ENCODE peak calls at places on chromosomes 13 and 19, in six cellular contexts. K is right lobe of liver, M is endothelial cell of umbilical vein, I is body of pancreas, A is A549, J is adrenal gland. B is an unnamed sample.

GRCh38 chr13:40060318-40061007 is 405.0 kb downstream of the COG6 start:
- DNase-seq in K (no peak), M (no peak), I (peak; percentile 98), A (no peak), J (no peak), B (peak; percentile 84)

GRCh38 chr19:47674548-47674947 is 38.7 kb upstream of the EHD2 start:
- DNase-seq in K (no peak), M (no peak), I (no peak), A (no peak), J (no peak), B (no peak)

GRCh38 chr13:51585696-51586095 is 1.4 kb downstream of the WDFY2 start:
- DNase-seq in K (no peak), M (no peak), I (no peak), A (no peak), J (no peak), B (no peak)

GRCh38 chr13:26980099-26981031 is 191.2 kb downstream of the USP12 start:
- DNase-seq in K (no peak), M (no peak), I (no peak), A (no peak), J (no peak), B (no peak)

GRCh38 chr13:101155920-101156319 is 260.4 kb downstream of the NALCN start:
- DNase-seq in K (no peak), M (no peak), I (no peak), A (no peak), J (no peak), B (no peak)

GRCh38 chr19:31448221-31448657 is 99.0 kb upstream of the TSHZ3 start:
- DNase-seq in K (no peak), M (no peak), I (peak; percentile 39), A (peak; percentile 32), J (no peak), B (peak; percentile 62)

GRCh38 chr19:4571305-4571917 is 11.9 kb upstream of the SEMA6B start:
- DNase-seq in K (no peak), M (no peak), I (no peak), A (no peak), J (no peak), B (no peak)

GRCh38 chr13:72198042-72198441 is 331.0 kb upstream of the DACH1 start:
- DNase-seq in K (no peak), M (no peak), I (no peak), A (no peak), J (no peak), B (no peak)

DNA sequence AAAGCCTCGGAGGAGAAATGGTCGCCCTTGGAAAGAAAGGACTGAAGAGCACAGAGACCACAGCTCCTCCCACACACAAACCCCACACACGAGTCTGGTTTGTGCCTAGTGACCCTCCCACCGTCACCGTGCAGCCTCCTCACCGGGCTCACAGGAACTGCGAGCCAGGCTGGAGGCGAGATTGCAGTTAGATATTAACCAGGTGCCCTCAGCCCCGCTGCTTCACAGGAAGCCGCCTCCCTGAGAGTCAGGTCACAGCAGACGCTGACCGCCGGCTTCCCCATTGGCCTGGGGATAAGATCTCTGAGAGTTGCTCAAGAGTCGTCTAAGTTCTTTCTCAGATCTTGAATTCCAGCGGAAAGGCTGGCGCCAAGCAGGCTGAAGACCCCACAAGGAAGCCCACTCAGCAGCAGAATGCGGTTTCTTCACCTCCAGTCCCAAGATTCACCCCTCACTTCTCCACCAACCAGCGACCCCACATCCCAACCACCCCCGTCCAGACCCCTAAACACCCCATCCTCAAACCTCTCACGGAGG is 844 bp downstream of the ZNF44 start:
- DNase-seq in K (peak; percentile 96), M (peak; percentile 52), I (peak; percentile 95), A (peak; percentile 55), J (peak; percentile 62), B (peak; percentile 41)
- TF ChIP-seq POLR2A in K (peak; percentile 51), M (no peak), I (peak; percentile 88), A (no peak), J (peak; percentile 87), B (no peak)

DNA sequence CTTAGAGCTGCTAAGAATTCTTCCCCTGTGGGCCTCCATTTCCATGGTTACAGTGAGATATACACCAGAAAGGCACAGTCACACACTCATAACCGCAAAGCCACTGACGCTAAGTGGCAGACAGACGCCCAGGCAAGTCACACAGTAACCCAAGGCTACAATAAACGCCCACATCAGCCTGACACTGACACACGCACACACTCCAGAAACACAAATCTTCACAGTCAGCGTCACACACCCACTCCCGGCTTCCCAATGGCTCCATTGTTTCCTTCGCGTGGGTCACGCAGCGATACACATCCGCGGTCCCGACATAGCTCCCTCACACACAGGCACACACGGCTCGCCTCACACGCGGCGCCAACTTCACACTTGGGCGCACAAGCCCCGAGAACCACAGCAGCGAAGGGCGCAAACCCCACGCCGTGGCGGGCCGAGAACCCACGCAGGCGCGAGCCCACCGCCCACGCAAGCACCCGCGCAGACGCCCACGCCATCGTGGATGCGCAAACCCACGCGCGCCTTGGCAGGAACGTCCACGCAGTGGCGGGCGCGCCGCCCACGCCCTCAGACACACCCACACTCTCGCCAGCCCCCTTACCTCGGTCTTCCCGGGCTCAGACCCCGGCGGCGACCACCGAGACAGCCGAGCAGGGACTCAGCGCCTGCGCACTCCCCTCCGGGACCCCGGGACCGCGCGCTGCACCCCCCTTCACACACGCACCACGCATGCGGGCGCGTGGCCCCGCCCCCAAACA is at the start of gene ZNF667:
- DNase-seq in K (peak; percentile 45), M (peak; percentile 3), I (peak; percentile 5), A (no peak), J (peak; percentile 35), B (no peak)
- H3K27ac ChIP-seq in K (peak within 1 kb of the TSS; percentile 13), M (no peak within 1 kb of the TSS), I (peak within 1 kb of the TSS; percentile 56), A (no peak within 1 kb of the TSS), J (peak within 1 kb of the TSS; percentile 76), B (peak within 1 kb of the TSS; percentile 56)

GRCh38 chr19:52291781-52292180 is 5.2 kb upstream of the ZNF480 start:
- DNase-seq in K (no peak), M (no peak), I (no peak), A (no peak), J (no peak), B (no peak)

GRCh38 chr19:52296400-52296772 is 583 bp upstream of the ZNF480 start:
- DNase-seq in K (no peak), M (no peak), I (no peak), A (peak; percentile 29), J (no peak), B (no peak)

GRCh38 chr19:52297601-52298358 is 811 bp downstream of the ZNF480 start:
- DNase-seq in K (no peak), M (peak; percentile 3), I (no peak), A (no peak), J (no peak), B (peak; percentile 23)

DNA sequence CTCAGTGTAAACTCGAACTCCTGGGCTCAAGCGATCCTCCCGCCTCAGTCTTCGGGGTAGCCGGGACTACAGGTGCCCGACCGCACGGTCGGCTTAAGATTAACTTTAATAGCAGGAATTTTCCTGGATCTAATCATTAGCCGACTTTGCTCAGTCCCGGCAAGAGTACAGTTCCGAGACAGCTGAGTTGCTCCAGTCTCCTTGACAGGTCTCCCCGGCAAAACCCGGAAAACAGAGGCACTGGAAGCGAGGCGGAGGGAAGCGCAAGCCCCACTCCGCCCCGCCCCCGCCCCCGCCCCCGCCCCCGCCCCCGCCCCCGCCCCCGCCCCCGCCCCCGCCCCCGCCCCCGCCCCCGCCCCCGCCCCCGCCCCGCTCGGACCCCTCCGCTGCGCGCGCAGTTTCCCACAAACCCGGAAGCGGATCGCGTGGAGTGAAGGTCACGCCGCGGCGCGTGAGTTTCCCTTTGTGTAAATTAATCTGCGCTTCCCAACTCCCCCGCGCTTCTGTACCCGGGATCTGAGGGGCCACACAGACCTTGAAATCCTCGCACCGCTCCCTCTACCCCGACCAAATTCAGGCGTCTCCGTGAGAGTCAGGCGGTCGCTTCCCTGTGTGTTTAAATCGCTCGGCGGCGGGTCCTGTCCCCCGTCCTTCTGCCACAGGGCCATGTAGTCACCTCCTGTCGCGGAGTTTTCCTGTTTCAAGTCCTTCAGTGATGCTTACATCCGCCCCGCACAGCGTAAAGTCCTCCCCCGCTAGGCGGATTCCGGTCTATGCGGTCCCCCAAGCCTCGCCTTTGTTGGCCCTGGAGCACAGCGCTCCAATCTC is at the start of gene ZNF480:
- DNase-seq in K (peak; percentile 89), M (peak; percentile 75), I (peak; percentile 90), A (peak; percentile 82), J (peak; percentile 85), B (peak; percentile 91)
- TF ChIP-seq POLR2A in K (peak; percentile 51), M (peak; percentile 83), I (peak; percentile 72), A (peak; percentile 81), J (peak; percentile 66), B (peak; percentile 64)

GRCh38 chr13:75481176-75482069 is 546 bp downstream of the TBC1D4 start:
- DNase-seq in K (peak; percentile 54), M (peak; percentile 52), I (peak; percentile 54), A (peak; percentile 21), J (peak; percentile 54), B (peak; percentile 42)

GRCh38 chr13:75482070-75482819 is at the start of gene TBC1D4:
- DNase-seq in K (peak; percentile 89), M (peak; percentile 97), I (peak; percentile 89), A (peak; percentile 90), J (peak; percentile 91), B (peak; percentile 87)

GRCh38 chr13:75480691-75481175 is 1.2 kb downstream of the TBC1D4 start:
- DNase-seq in K (peak; percentile 54), M (peak; percentile 55), I (peak; percentile 84), A (peak; percentile 59), J (peak; percentile 78), B (peak; percentile 69)

GRCh38 chr13:75485286-75486062 is 3.5 kb upstream of the TBC1D4 start:
- DNase-seq in K (no peak), M (no peak), I (no peak), A (peak; percentile 63), J (no peak), B (no peak)

DNA sequence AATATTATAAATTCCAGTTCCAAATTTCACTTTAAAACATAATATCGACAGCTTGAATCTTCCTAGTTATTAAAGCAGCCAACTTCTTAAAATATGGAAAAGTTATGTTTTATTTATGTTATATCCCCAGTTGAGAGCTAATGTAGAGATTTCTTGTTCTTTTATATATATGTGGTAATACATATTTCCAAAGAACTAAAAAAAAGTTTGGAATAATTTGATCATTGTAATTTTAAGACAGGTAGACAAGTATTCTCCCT is 781 bp upstream of the TBC1D4 start:
- DNase-seq in K (no peak), M (no peak), I (no peak), A (no peak), J (no peak), B (no peak)
- H3K27ac ChIP-seq in K (peak overlapping the region; percentile 43), M (peak overlapping the region; percentile 63), I (peak overlapping the region; percentile 81), A (peak overlapping the region; percentile 74), J (peak overlapping the region; percentile 76), B (peak overlapping the region; percentile 89)

DNA sequence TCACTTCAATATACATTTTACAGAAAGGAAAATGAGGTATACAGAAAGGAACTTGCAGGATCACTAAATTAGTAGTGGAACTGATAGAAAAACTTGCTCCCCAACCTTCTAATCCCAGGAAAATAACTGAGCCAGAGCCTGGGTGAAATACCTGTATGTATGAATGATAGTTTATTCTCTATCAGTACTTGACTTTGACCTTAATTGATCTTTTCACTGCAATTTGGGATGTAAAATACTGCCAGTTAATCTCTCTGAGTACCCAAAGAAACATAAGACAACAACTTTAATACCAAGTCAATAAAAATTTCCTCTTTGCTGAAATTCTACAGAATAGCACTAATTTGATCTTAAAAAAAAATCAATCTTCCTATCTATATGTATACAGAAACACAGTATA is 33.3 kb downstream of the KATNAL1 start:
- DNase-seq in K (no peak), M (no peak), I (no peak), A (no peak), J (no peak), B (no peak)
- TF ChIP-seq POLR2A in K (no peak), M (no peak), I (no peak), A (no peak), J (no peak), B (no peak)